ENCODE peak calls at places on chromosomes 5 and 9, in seven cellular contexts. D is osteocyte, C is DND-41, U is glutamatergic neuron, J is GM13976, K is progenitor cell of endocrine pancreas, P is mucosa of descending colon. W is an unnamed sample.

GRCh38 chr9:129125478-129125877 is 14.3 kb downstream of the PTPA start:
- DNase-seq in D (no peak), C (no peak), U (no peak), J (no peak), K (no peak), P (no peak), W (no peak)

GRCh38 chr5:50711280-50711679 is 44.8 kb downstream of the PARP8 start:
- DNase-seq in D (no peak), C (peak), U (no peak), J (peak), K (no peak), P (peak), W (no peak)

GRCh38 chr9:121601234-121601633 is 50.2 kb upstream of the DAB2IP start:
- DNase-seq in D (no peak), C (no peak), U (no peak), J (no peak), K (no peak), P (peak), W (no peak)

GRCh38 chr5:109327572-109327971 is 82.2 kb downstream of the PJA2 start:
- DNase-seq in D (no peak), C (no peak), U (no peak), J (no peak), K (no peak), P (no peak), W (no peak)

GRCh38 chr5:53733853-53734252 is 173.4 kb downstream of the NDUFS4 start:
- DNase-seq in D (no peak), C (no peak), U (no peak), J (no peak), K (no peak), P (no peak), W (no peak)

GRCh38 chr9:36903541-36904435 is 130.3 kb downstream of the PAX5 start:
- DNase-seq in D (peak), C (no peak), U (no peak), J (no peak), K (no peak), P (peak), W (no peak)

GRCh38 chr5:171806976-171807823 is 21.6 kb downstream of the SMIM23 start:
- DNase-seq in D (no peak), C (no peak), U (no peak), J (no peak), K (no peak), P (no peak), W (no peak)

GRCh38 chr9:26802921-26803320 is 89.7 kb downstream of the CAAP1 start:
- DNase-seq in D (no peak), C (no peak), U (no peak), J (no peak), K (no peak), P (no peak), W (no peak)

GRCh38 chr9:69200071-69200470 is 26.0 kb downstream of the TJP2 start:
- DNase-seq in D (no peak), C (no peak), U (no peak), J (no peak), K (no peak), P (no peak), W (no peak)

GRCh38 chr9:22029231-22029630 is 20.1 kb upstream of the CDKN2B start:
- DNase-seq in D (no peak), C (no peak), U (no peak), J (no peak), K (no peak), P (no peak), W (no peak)

GRCh38 chr5:43037929-43038510 is 2.1 kb downstream of the ANXA2R start:
- DNase-seq in D (no peak), C (peak), U (no peak), J (peak), K (no peak), P (peak), W (no peak)

GRCh38 chr5:22531986-22532385 is 321.2 kb downstream of the CDH12 start:
- DNase-seq in D (no peak), C (no peak), U (no peak), J (no peak), K (no peak), P (no peak), W (no peak)

GRCh38 chr5:87020099-87020934 is 247.4 kb upstream of the RASA1 start:
- DNase-seq in D (no peak), C (peak), U (no peak), J (peak), K (no peak), P (peak), W (no peak)

GRCh38 chr5:178213003-178213449 is 8.7 kb downstream of the HNRNPAB start:
- DNase-seq in D (no peak), C (no peak), U (no peak), J (no peak), K (no peak), P (no peak), W (no peak)

GRCh38 chr9:129838707-129839259 is 3.5 kb downstream of the USP20 start:
- DNase-seq in D (no peak), C (no peak), U (no peak), J (no peak), K (no peak), P (no peak), W (no peak)

GRCh38 chr5:159444441-159445082 is 114.3 kb upstream of the IL12B start:
- DNase-seq in D (no peak), C (peak), U (no peak), J (peak), K (no peak), P (no peak), W (no peak)

GRCh38 chr5:3734621-3735020 is 139.0 kb downstream of the IRX1 start:
- DNase-seq in D (no peak), C (no peak), U (no peak), J (peak), K (no peak), P (no peak), W (no peak)

GRCh38 chr9:128554155-128554862 is 1.9 kb downstream of the SPTAN1 start:
- DNase-seq in D (no peak), C (no peak), U (no peak), J (no peak), K (no peak), P (peak), W (no peak)

GRCh38 chr9:134360180-134360759 is 34.0 kb downstream of the RXRA start:
- DNase-seq in D (no peak), C (no peak), U (no peak), J (no peak), K (no peak), P (no peak), W (no peak)

GRCh38 chr9:98538626-98539031 is 170.1 kb downstream of the GABBR2 start:
- DNase-seq in D (no peak), C (no peak), U (no peak), J (no peak), K (no peak), P (no peak), W (no peak)

GRCh38 chr5:78586251-78586650 is 62.3 kb downstream of the LHFPL2 start:
- DNase-seq in D (no peak), C (peak), U (no peak), J (no peak), K (no peak), P (no peak), W (no peak)

GRCh38 chr5:120252839-120253238 is 211.3 kb upstream of the PRR16 start:
- DNase-seq in D (no peak), C (no peak), U (no peak), J (no peak), K (no peak), P (no peak), W (no peak)

GRCh38 chr9:85600675-85601263 is 141.0 kb downstream of the AGTPBP1 start:
- DNase-seq in D (no peak), C (peak), U (peak), J (no peak), K (no peak), P (no peak), W (no peak)

GRCh38 chr5:154273028-154273617 is 82.6 kb downstream of the GALNT10 start:
- DNase-seq in D (no peak), C (no peak), U (no peak), J (peak), K (no peak), P (peak), W (no peak)

GRCh38 chr5:148343603-148344230 is 8.4 kb downstream of the SPINK9 start:
- DNase-seq in D (no peak), C (no peak), U (no peak), J (no peak), K (no peak), P (no peak), W (no peak)

GRCh38 chr9:12771891-12772290 is 2.9 kb upstream of the LURAP1L start:
- DNase-seq in D (no peak), C (no peak), U (no peak), J (no peak), K (no peak), P (no peak), W (no peak)

GRCh38 chr9:136086213-136086881 is 8.7 kb downstream of the NACC2 start:
- DNase-seq in D (no peak), C (no peak), U (peak), J (no peak), K (no peak), P (no peak), W (no peak)

GRCh38 chr5:116288524-116288923 is 203.7 kb downstream of the COMMD10 start:
- DNase-seq in D (no peak), C (no peak), U (no peak), J (no peak), K (no peak), P (no peak), W (no peak)

GRCh38 chr5:158682631-158683030 is 417.1 kb downstream of the EBF1 start:
- DNase-seq in D (no peak), C (no peak), U (no peak), J (no peak), K (no peak), P (no peak), W (no peak)

GRCh38 chr5:10595678-10596309 is 31.9 kb downstream of the ANKRD33B start:
- DNase-seq in D (peak), C (peak), U (no peak), J (no peak), K (no peak), P (peak), W (peak)

GRCh38 chr9:17018001-17018491 is 116.8 kb upstream of the CNTLN start:
- DNase-seq in D (no peak), C (no peak), U (peak), J (no peak), K (no peak), P (no peak), W (no peak)

GRCh38 chr9:109381011-109381729 is 60.3 kb upstream of the EPB41L4B start:
- DNase-seq in D (no peak), C (no peak), U (no peak), J (peak), K (no peak), P (no peak), W (no peak)

GRCh38 chr5:24633705-24634325 is 11.0 kb downstream of the CDH10 start:
- DNase-seq in D (no peak), C (no peak), U (no peak), J (peak), K (no peak), P (no peak), W (no peak)

GRCh38 chr9:137305060-137305787 is 3.2 kb upstream of the NRARP start:
- DNase-seq in D (no peak), C (no peak), U (peak), J (peak), K (peak), P (peak), W (peak)
- TF ChIP-seq CTCF in D (no peak), C (no peak), U (no peak), J (no peak), K (no peak), P (no peak), W (no peak)

GRCh38 chr9:75601280-75601679 is 289.2 kb upstream of the PCSK5 start:
- DNase-seq in D (no peak), C (no peak), U (no peak), J (no peak), K (no peak), P (peak), W (no peak)
- TF ChIP-seq CTCF in D (no peak), C (no peak), U (no peak), J (no peak), K (peak), P (no peak), W (peak)

GRCh38 chr5:163079618-163080017 is 357.8 kb upstream of the CCNG1 start:
- DNase-seq in D (no peak), C (no peak), U (peak), J (peak), K (no peak), P (no peak), W (no peak)
- TF ChIP-seq CTCF in D (peak), C (no peak), U (peak), J (peak), K (peak), P (no peak), W (peak)

GRCh38 chr5:98769006-98769255 is 4.5 kb upstream of the RGMB start:
- DNase-seq in D (no peak), C (no peak), U (peak), J (peak), K (peak), P (no peak), W (peak)

GRCh38 chr5:98770158-98770910 is 3.1 kb upstream of the RGMB start:
- DNase-seq in D (no peak), C (no peak), U (peak), J (peak), K (peak), P (peak), W (no peak)

GRCh38 chr5:98768160-98769005 is 5.1 kb upstream of the RGMB start:
- DNase-seq in D (peak), C (peak), U (peak), J (peak), K (peak), P (peak), W (no peak)

GRCh38 chr5:98770911-98771322 is 2.5 kb upstream of the RGMB start:
- DNase-seq in D (no peak), C (no peak), U (no peak), J (peak), K (no peak), P (no peak), W (no peak)

DNA sequence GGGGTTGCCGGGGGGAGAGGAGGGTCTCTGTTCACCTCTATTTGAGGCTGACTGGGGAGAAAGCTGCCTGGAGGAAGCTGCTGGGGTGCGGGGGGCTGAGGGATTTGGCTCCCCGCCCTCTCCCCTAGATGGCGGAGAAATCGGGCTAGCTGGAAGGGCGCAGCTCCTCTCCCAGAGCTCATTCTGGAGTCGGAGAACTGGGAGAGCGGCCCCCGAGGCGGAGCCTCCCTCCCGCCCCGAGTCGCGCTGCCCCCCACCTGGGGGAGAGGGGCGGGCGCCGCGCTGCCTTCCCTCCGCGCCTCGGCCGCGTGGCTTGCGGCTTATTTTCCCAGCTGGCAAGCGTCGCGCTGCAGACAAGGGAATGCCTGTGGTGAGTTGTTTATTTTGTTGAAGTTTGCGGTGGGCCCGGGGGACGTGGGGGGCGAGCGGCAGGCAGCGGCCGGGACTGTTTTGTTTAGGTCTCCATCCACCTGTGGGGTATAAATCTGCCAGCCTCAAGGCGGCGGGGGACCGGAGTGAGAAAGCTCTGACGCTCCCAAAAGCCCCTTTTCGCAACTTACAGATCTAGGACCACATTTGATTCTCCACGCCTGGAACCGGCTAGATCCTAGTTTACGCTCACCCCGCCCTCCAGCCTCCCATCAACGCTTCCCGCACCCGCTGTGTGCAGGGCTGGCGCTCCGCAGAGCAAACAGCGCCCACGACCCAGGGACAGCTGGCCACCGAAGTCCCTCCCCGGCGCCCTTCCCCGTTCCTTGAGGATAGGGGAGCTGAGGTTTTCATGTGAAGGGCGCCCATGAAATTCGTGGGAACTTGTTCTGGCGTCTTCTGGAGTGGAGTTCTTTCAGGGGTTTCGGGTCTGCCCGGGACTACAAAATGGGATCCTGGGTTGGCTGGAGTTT is 4.0 kb upstream of the RGMB start:
- DNase-seq in D (peak), C (peak), U (peak), J (peak), K (peak), P (peak), W (no peak)
- TF ChIP-seq CTCF in D (peak), C (no peak), U (peak), J (peak), K (peak), P (no peak), W (peak)

DNA sequence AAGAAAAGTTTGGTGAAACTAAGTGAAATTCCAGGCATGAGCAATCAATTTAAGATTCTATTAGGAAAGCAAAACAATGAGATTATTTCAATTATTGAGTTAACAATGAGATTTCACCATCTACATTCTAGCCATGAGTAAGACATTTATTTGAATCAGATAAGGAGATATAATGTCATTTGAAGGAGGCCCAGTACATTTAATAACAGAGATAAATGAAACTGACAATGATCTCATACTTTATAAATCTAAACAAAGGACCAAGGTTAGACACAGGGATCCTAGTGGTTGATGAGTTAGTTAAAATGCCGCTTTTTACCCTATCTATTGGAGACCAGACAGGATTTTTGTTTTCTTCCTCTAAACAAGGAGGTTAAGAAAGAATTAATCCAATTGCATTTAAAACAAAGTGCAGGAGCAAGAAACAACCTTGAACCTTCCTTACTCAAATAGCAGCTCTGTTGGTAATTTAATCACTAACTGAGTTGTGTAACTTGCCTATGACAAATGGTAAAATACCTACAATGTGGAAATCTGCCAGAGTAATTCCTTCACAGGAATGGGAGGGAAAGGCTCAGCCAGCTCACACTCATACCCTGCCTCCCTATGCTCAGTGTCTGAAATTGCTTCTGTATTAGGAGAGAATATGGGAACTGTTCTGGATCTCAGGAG is 103.5 kb upstream of the NR3C1 start:
- DNase-seq in D (no peak), C (no peak), U (no peak), J (no peak), K (no peak), P (no peak), W (no peak)
- TF ChIP-seq CTCF in D (no peak), C (no peak), U (no peak), J (no peak), K (no peak), P (no peak), W (no peak)

GRCh38 chr5:92309336-92309991 is 926.3 kb upstream of the ARRDC3 start:
- DNase-seq in D (no peak), C (no peak), U (no peak), J (peak), K (no peak), P (no peak), W (no peak)
- TF ChIP-seq CTCF in D (peak), C (peak), U (peak), J (peak), K (peak), P (no peak), W (peak)

GRCh38 chr5:135944564-135944963 is 10.2 kb downstream of the LECT2 start:
- DNase-seq in D (no peak), C (no peak), U (no peak), J (no peak), K (no peak), P (no peak), W (no peak)
- TF ChIP-seq CTCF in D (no peak), C (no peak), U (no peak), J (no peak), K (no peak), P (no peak), W (no peak)

DNA sequence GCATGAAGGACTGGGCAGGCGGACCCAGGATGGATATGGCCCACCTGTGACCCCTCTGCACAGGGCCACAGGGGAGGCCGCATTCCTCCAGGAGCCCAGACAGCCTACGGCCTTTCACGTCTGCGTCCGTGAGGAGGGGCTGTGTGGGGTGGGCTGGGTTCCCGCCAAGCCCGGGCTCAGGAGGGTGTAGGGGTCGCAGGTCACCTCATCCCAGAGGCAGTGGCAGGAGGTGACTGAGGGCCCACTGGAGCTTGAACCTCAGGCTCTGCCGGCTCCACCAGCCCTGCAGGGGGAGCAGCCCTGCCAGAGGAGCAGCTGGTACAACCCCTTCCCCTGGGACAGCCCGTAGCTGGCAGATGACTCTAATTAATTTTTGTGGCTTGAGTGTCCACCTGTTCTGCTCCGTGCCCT is 40.7 kb upstream of the CACNA1B start:
- DNase-seq in D (no peak), C (no peak), U (peak), J (no peak), K (no peak), P (no peak), W (no peak)
- TF ChIP-seq CTCF in D (no peak), C (no peak), U (peak), J (no peak), K (no peak), P (no peak), W (no peak)

DNA sequence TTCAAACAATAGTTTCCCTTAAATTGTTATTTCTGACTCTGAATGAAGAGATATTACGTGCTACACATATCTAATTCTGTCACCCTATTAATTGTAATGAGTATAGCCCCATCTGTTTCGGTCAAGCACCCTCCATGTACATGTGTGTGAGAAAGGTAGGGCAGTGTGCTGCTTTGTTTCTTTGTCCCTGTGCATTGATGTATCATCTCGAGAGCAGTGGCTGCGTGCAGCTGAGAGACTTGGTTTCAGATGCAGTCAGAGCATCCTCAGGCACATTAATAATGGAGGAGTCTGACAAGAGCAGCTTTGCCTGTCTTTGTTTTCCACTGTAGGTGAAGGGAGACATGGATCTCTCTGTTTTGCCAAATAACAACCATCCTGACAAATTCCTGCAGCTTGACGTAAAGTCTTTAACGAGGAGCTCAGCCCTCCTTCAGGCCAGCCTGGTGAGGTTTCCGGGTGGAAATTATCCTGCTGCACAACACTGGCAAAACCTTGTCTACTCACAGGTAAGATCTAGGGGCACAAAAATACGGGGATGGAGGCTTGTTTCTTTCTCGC is at the start of gene MINAR2:
- DNase-seq in D (no peak), C (no peak), U (peak), J (no peak), K (no peak), P (no peak), W (no peak)
- TF ChIP-seq CTCF in D (no peak), C (no peak), U (no peak), J (no peak), K (no peak), P (no peak), W (no peak)